ENCODE peak calls at places on chromosomes 2 and 18, in seven cellular contexts. One of them, this sample, is unnamed. For H3K27me3, the result is how much of the 10 kb centered on the place peaks cover.

GRCh38 chr2:62284980-62285379 is 89.1 kb downstream of the B3GNT2 start:
- DNase-seq in ascending aorta: no peak
- DNase-seq in lung: no peak
- DNase-seq in upper lobe of right lung: no peak
- DNase-seq in pancreas: no peak
- DNase-seq in HCT116: no peak
- DNase-seq in thoracic aorta: no peak
- DNase-seq in this sample: no peak

GRCh38 chr2:74043345-74044329 is 58.9 kb downstream of the TET3 start:
- DNase-seq in ascending aorta: no peak
- DNase-seq in lung: no peak
- DNase-seq in upper lobe of right lung: no peak
- DNase-seq in pancreas: no peak
- DNase-seq in HCT116: no peak
- DNase-seq in thoracic aorta: no peak
- DNase-seq in this sample: no peak

GRCh38 chr2:126392889-126393288 is 263.1 kb upstream of the GYPC start:
- DNase-seq in ascending aorta: no peak
- DNase-seq in lung: no peak
- DNase-seq in upper lobe of right lung: no peak
- DNase-seq in pancreas: no peak
- DNase-seq in HCT116: no peak
- DNase-seq in thoracic aorta: no peak
- DNase-seq in this sample: no peak

GRCh38 chr2:200765995-200766660 is 45.6 kb upstream of the BZW1 start:
- DNase-seq in ascending aorta: no peak
- DNase-seq in lung: no peak
- DNase-seq in upper lobe of right lung: no peak
- DNase-seq in pancreas: no peak
- DNase-seq in HCT116: peak
- DNase-seq in thoracic aorta: no peak
- DNase-seq in this sample: no peak

GRCh38 chr18:79404567-79404910 is 8.8 kb downstream of the NFATC1 start:
- DNase-seq in ascending aorta: no peak
- DNase-seq in lung: no peak
- DNase-seq in upper lobe of right lung: peak
- DNase-seq in pancreas: no peak
- DNase-seq in HCT116: no peak
- DNase-seq in thoracic aorta: no peak
- DNase-seq in this sample: no peak

GRCh38 chr2:189308056-189308790 is 128.7 kb upstream of the COL5A2 start:
- DNase-seq in ascending aorta: no peak
- DNase-seq in lung: no peak
- DNase-seq in upper lobe of right lung: no peak
- DNase-seq in pancreas: no peak
- DNase-seq in HCT116: no peak
- DNase-seq in thoracic aorta: no peak
- DNase-seq in this sample: no peak

GRCh38 chr2:9333591-9334171 is 89.6 kb downstream of the ITGB1BP1 start:
- DNase-seq in ascending aorta: peak
- DNase-seq in lung: peak
- DNase-seq in upper lobe of right lung: no peak
- DNase-seq in pancreas: peak
- DNase-seq in HCT116: peak
- DNase-seq in thoracic aorta: no peak
- DNase-seq in this sample: peak

GRCh38 chr2:12352891-12353290 is 363.8 kb upstream of the TRIB2 start:
- DNase-seq in ascending aorta: no peak
- DNase-seq in lung: no peak
- DNase-seq in upper lobe of right lung: no peak
- DNase-seq in pancreas: peak
- DNase-seq in HCT116: no peak
- DNase-seq in thoracic aorta: no peak
- DNase-seq in this sample: no peak

GRCh38 chr2:226995625-226996041 is 159.8 kb downstream of the RHBDD1 start:
- DNase-seq in ascending aorta: no peak
- DNase-seq in lung: no peak
- DNase-seq in upper lobe of right lung: no peak
- DNase-seq in pancreas: no peak
- DNase-seq in HCT116: peak
- DNase-seq in thoracic aorta: no peak
- DNase-seq in this sample: peak

GRCh38 chr2:169254774-169255173 is 107.6 kb downstream of the LRP2 start:
- DNase-seq in ascending aorta: no peak
- DNase-seq in lung: no peak
- DNase-seq in upper lobe of right lung: no peak
- DNase-seq in pancreas: no peak
- DNase-seq in HCT116: no peak
- DNase-seq in thoracic aorta: no peak
- DNase-seq in this sample: no peak

GRCh38 chr2:30225131-30225762 is 6.1 kb upstream of the LBH start:
- DNase-seq in ascending aorta: no peak
- DNase-seq in lung: no peak
- DNase-seq in upper lobe of right lung: no peak
- DNase-seq in pancreas: no peak
- DNase-seq in HCT116: no peak
- DNase-seq in thoracic aorta: no peak
- DNase-seq in this sample: no peak

GRCh38 chr18:48065601-48065995 is 135.1 kb upstream of the SMAD2 start:
- DNase-seq in ascending aorta: no peak
- DNase-seq in lung: no peak
- DNase-seq in upper lobe of right lung: no peak
- DNase-seq in pancreas: no peak
- DNase-seq in HCT116: no peak
- DNase-seq in thoracic aorta: no peak
- DNase-seq in this sample: no peak

GRCh38 chr2:70411489-70412081 is 109.7 kb upstream of the FAM136A start:
- DNase-seq in ascending aorta: no peak
- DNase-seq in lung: no peak
- DNase-seq in upper lobe of right lung: no peak
- DNase-seq in pancreas: no peak
- DNase-seq in HCT116: no peak
- DNase-seq in thoracic aorta: no peak
- DNase-seq in this sample: no peak

GRCh38 chr2:43518718-43519117 is 77.1 kb downstream of the THADA start:
- DNase-seq in ascending aorta: no peak
- DNase-seq in lung: no peak
- DNase-seq in upper lobe of right lung: no peak
- DNase-seq in pancreas: no peak
- DNase-seq in HCT116: no peak
- DNase-seq in thoracic aorta: no peak
- DNase-seq in this sample: no peak

GRCh38 chr2:85655961-85656403 is 12.0 kb downstream of the SFTPB start:
- DNase-seq in ascending aorta: no peak
- DNase-seq in lung: no peak
- DNase-seq in upper lobe of right lung: peak
- DNase-seq in pancreas: no peak
- DNase-seq in HCT116: no peak
- DNase-seq in thoracic aorta: no peak
- DNase-seq in this sample: no peak

GRCh38 chr2:49913025-49913424 is 758.7 kb upstream of the FSHR start:
- DNase-seq in ascending aorta: no peak
- DNase-seq in lung: no peak
- DNase-seq in upper lobe of right lung: no peak
- DNase-seq in pancreas: no peak
- DNase-seq in HCT116: no peak
- DNase-seq in thoracic aorta: no peak
- DNase-seq in this sample: no peak

GRCh38 chr18:63477972-63478371 is 1.2 kb downstream of the SERPINB5 start:
- DNase-seq in ascending aorta: no peak
- DNase-seq in lung: no peak
- DNase-seq in upper lobe of right lung: no peak
- DNase-seq in pancreas: no peak
- DNase-seq in HCT116: no peak
- DNase-seq in thoracic aorta: no peak
- DNase-seq in this sample: no peak

GRCh38 chr2:667332-668000 is 9.7 kb downstream of the TMEM18 start:
- DNase-seq in ascending aorta: no peak
- DNase-seq in lung: no peak
- DNase-seq in upper lobe of right lung: no peak
- DNase-seq in pancreas: no peak
- DNase-seq in HCT116: peak
- DNase-seq in thoracic aorta: no peak
- DNase-seq in this sample: peak

GRCh38 chr2:2570360-2570759 is 239.3 kb upstream of the MYT1L start:
- DNase-seq in ascending aorta: no peak
- DNase-seq in lung: no peak
- DNase-seq in upper lobe of right lung: no peak
- DNase-seq in pancreas: no peak
- DNase-seq in HCT116: no peak
- DNase-seq in thoracic aorta: no peak
- DNase-seq in this sample: no peak

GRCh38 chr2:185522472-185522871 is 216.1 kb upstream of the FSIP2 start:
- DNase-seq in ascending aorta: no peak
- DNase-seq in lung: no peak
- DNase-seq in upper lobe of right lung: no peak
- DNase-seq in pancreas: no peak
- DNase-seq in HCT116: no peak
- DNase-seq in thoracic aorta: no peak
- DNase-seq in this sample: no peak

GRCh38 chr2:130341562-130342019 is 1.1 kb upstream of the IMP4 start:
- DNase-seq in ascending aorta: no peak
- DNase-seq in lung: no peak
- DNase-seq in upper lobe of right lung: no peak
- DNase-seq in pancreas: no peak
- DNase-seq in HCT116: no peak
- DNase-seq in thoracic aorta: no peak
- DNase-seq in this sample: no peak

GRCh38 chr2:106197878-106198277 is 3.8 kb upstream of the UXS1 start:
- DNase-seq in ascending aorta: no peak
- DNase-seq in lung: no peak
- DNase-seq in upper lobe of right lung: no peak
- DNase-seq in pancreas: no peak
- DNase-seq in HCT116: no peak
- DNase-seq in thoracic aorta: no peak
- DNase-seq in this sample: peak

GRCh38 chr2:106207246-106207645 is 13.1 kb upstream of the UXS1 start:
- DNase-seq in ascending aorta: no peak
- DNase-seq in lung: no peak
- DNase-seq in upper lobe of right lung: no peak
- DNase-seq in pancreas: no peak
- DNase-seq in HCT116: no peak
- DNase-seq in thoracic aorta: no peak
- DNase-seq in this sample: no peak

GRCh38 chr2:106205488-106205887 is 11.4 kb upstream of the UXS1 start:
- DNase-seq in ascending aorta: no peak
- DNase-seq in lung: no peak
- DNase-seq in upper lobe of right lung: no peak
- DNase-seq in pancreas: no peak
- DNase-seq in HCT116: no peak
- DNase-seq in thoracic aorta: no peak
- DNase-seq in this sample: no peak

GRCh38 chr2:106195996-106196395 is 1.9 kb upstream of the UXS1 start:
- DNase-seq in ascending aorta: no peak
- DNase-seq in lung: no peak
- DNase-seq in upper lobe of right lung: no peak
- DNase-seq in pancreas: no peak
- DNase-seq in HCT116: no peak
- DNase-seq in thoracic aorta: no peak
- DNase-seq in this sample: no peak

GRCh38 chr2:106201656-106202055 is 7.6 kb upstream of the UXS1 start:
- DNase-seq in ascending aorta: no peak
- DNase-seq in lung: no peak
- DNase-seq in upper lobe of right lung: no peak
- DNase-seq in pancreas: no peak
- DNase-seq in HCT116: no peak
- DNase-seq in thoracic aorta: no peak
- DNase-seq in this sample: no peak
- H3K4me3 ChIP-seq in ascending aorta: no peak
- H3K4me3 ChIP-seq in lung: no peak
- H3K4me3 ChIP-seq in upper lobe of right lung: no peak
- H3K4me3 ChIP-seq in pancreas: no peak
- H3K4me3 ChIP-seq in HCT116: no peak
- H3K4me3 ChIP-seq in thoracic aorta: no peak
- H3K4me3 ChIP-seq in this sample: no peak

DNA sequence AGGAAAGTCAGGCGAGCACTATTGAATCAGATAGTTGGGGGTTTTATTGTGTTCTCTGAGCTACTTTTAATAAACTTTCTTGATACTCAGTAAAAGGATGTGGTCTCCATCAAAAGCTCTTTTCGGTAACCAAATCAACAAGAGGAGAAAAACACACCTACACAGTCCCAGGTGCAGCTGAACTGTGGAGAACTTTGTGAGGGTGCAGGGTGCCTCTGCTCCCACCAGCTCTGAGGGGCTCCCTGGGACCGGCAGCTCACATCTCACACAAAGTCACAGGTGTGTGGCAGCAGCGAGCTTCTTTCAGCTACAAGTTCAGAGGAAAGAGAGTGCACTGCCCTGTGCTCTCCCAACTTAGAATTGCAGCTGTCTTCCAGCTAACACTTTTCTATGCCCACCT is 650.4 kb downstream of the RNF144A start:
- DNase-seq in ascending aorta: no peak
- DNase-seq in lung: no peak
- DNase-seq in upper lobe of right lung: no peak
- DNase-seq in pancreas: no peak
- DNase-seq in HCT116: no peak
- DNase-seq in thoracic aorta: no peak
- DNase-seq in this sample: no peak
- TF ChIP-seq CTCF in ascending aorta: no peak
- TF ChIP-seq CTCF in lung: no peak
- TF ChIP-seq CTCF in upper lobe of right lung: no peak
- TF ChIP-seq CTCF in pancreas: no peak
- TF ChIP-seq CTCF in HCT116: no peak
- TF ChIP-seq CTCF in thoracic aorta: no peak
- TF ChIP-seq CTCF in this sample: no peak

GRCh38 chr2:219049282-219049681 is 8.0 kb upstream of the CFAP65 start:
- DNase-seq in ascending aorta: no peak
- DNase-seq in lung: no peak
- DNase-seq in upper lobe of right lung: no peak
- DNase-seq in pancreas: no peak
- DNase-seq in HCT116: no peak
- DNase-seq in thoracic aorta: no peak
- DNase-seq in this sample: no peak
- H3K27me3 ChIP-seq in ascending aorta: under half
- H3K27me3 ChIP-seq in lung: under half
- H3K27me3 ChIP-seq in upper lobe of right lung: under half
- H3K27me3 ChIP-seq in pancreas: under half
- H3K27me3 ChIP-seq in HCT116: under half
- H3K27me3 ChIP-seq in thoracic aorta: under half
- H3K27me3 ChIP-seq in this sample: under half

DNA sequence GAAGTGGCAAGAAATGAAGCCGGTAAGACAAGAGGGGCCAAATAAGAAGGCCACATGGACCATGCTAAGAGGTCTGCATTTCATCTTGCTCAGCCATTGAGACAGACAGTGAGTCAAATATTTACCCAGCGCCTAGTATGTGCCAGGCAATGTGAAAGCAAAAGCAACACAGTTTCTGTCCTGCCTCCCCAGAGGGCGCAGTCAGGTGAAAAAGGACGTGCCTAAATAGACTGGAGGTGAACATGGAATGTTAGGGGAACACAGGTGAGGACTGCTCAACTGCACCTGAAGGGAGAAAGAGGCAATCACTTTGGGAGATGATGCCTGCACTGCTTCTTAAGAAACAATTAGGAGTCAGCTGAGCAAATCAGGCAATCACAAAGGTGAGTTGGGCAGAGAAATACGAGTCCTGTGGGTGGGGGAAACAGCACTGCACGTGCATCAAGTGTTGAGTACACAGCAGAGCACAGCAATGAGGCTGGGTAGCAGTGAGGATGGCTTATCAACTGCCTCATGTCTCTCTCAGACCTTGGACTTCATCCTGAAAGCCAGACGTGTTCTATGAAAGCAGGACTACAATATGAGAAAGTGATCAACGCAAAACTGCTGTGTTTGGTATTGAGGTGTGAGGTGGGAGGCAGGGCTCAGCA is 218.3 kb upstream of the SMAD7 start:
- DNase-seq in ascending aorta: no peak
- DNase-seq in lung: peak
- DNase-seq in upper lobe of right lung: no peak
- DNase-seq in pancreas: peak
- DNase-seq in HCT116: no peak
- DNase-seq in thoracic aorta: no peak
- DNase-seq in this sample: no peak
- H3K4me3 ChIP-seq in ascending aorta: no peak
- H3K4me3 ChIP-seq in lung: no peak
- H3K4me3 ChIP-seq in upper lobe of right lung: no peak
- H3K4me3 ChIP-seq in pancreas: no peak
- H3K4me3 ChIP-seq in HCT116: no peak
- H3K4me3 ChIP-seq in thoracic aorta: no peak
- H3K4me3 ChIP-seq in this sample: no peak